ENCODE peak calls at places on chromosomes 4 and X, in eight cellular contexts. Y is type B pancreatic cell, G is SW480, H is Kasumi-1, A is NCI-H1694 treated with DMSO at 0.1 percent for 48 hours, K is HCT116, S is neuronal stem cell, X is WTC11. J is an unnamed sample.

GRCh38 chr4:11813951-11814446 is 385.3 kb upstream of the HS3ST1 start:
- DNase-seq in Y (no peak), G (no peak), H (no peak), A (no peak), K (no peak), S (no peak), X (no peak), J (no peak)

GRCh38 chr4:88382621-88383020 is 4.0 kb downstream of the HERC6 start:
- DNase-seq in Y (no peak), G (no peak), H (no peak), A (no peak), K (no peak), S (no peak), X (no peak), J (no peak)

GRCh38 chrX:109782994-109783711 is 50.1 kb upstream of the ACSL4 start:
- DNase-seq in Y (no peak), G (no peak), H (no peak), A (no peak), K (no peak), S (no peak), X (no peak), J (no peak)

GRCh38 chr4:109701566-109702399 is 1.5 kb downstream of the CASP6 start:
- DNase-seq in Y (no peak), G (peak), H (peak), A (no peak), K (no peak), S (no peak), X (peak), J (peak)

GRCh38 chr4:8356856-8357255 is 83.7 kb downstream of the ACOX3 start:
- DNase-seq in Y (peak), G (no peak), H (no peak), A (no peak), K (no peak), S (no peak), X (no peak), J (no peak)

GRCh38 chr4:86596802-86597201 is 2.7 kb downstream of the PTPN13 start:
- DNase-seq in Y (no peak), G (no peak), H (no peak), A (no peak), K (peak), S (no peak), X (no peak), J (no peak)

GRCh38 chr4:169279111-169279510 is 8.4 kb upstream of the SH3RF1 start:
- DNase-seq in Y (no peak), G (no peak), H (no peak), A (no peak), K (no peak), S (no peak), X (no peak), J (no peak)

GRCh38 chr4:124903995-124904722 is 191.6 kb upstream of the ANKRD50 start:
- DNase-seq in Y (no peak), G (peak), H (peak), A (peak), K (peak), S (no peak), X (no peak), J (peak)

GRCh38 chr4:35934370-35934981 is 309.8 kb downstream of the ARAP2 start:
- DNase-seq in Y (no peak), G (peak), H (peak), A (peak), K (peak), S (peak), X (no peak), J (no peak)

GRCh38 chrX:102658551-102658950 is 7.3 kb downstream of the GPRASP1 start:
- DNase-seq in Y (no peak), G (no peak), H (no peak), A (no peak), K (no peak), S (no peak), X (no peak), J (no peak)

GRCh38 chr4:1412376-1413220 is 6.4 kb upstream of the NKX1-1 start:
- DNase-seq in Y (no peak), G (no peak), H (no peak), A (no peak), K (no peak), S (no peak), X (no peak), J (no peak)